ENCODE peak calls at places on chromosomes 2 and 18, in four cellular contexts. One of them, this sample, is unnamed.

GRCh38 chr18:45567123-45567522 is 48.2 kb upstream of the SLC14A2 start:
- DNase-seq in bronchial epithelial cell: no peak
- DNase-seq in ELR: no peak
- DNase-seq in NCI-H2081: no peak
- DNase-seq in this sample: no peak

GRCh38 chr2:128618642-128619041 is 300.0 kb upstream of the HS6ST1 start:
- DNase-seq in bronchial epithelial cell: no peak
- DNase-seq in ELR: no peak
- DNase-seq in NCI-H2081: no peak
- DNase-seq in this sample: no peak

GRCh38 chr2:120935339-120936313 is 200.0 kb downstream of the GLI2 start:
- DNase-seq in bronchial epithelial cell: no peak
- DNase-seq in ELR: peak
- DNase-seq in NCI-H2081: no peak
- DNase-seq in this sample: no peak

GRCh38 chr18:74819433-74820059 is 221.9 kb downstream of the ZNF407 start:
- DNase-seq in bronchial epithelial cell: peak
- DNase-seq in ELR: peak
- DNase-seq in NCI-H2081: peak
- DNase-seq in this sample: peak

GRCh38 chr2:167954500-167954899 is 292.9 kb downstream of the STK39 start:
- DNase-seq in bronchial epithelial cell: no peak
- DNase-seq in ELR: no peak
- DNase-seq in NCI-H2081: no peak
- DNase-seq in this sample: no peak

GRCh38 chr2:70937866-70938579 is 2.3 kb downstream of the ATP6V1B1 start:
- DNase-seq in bronchial epithelial cell: no peak
- DNase-seq in ELR: no peak
- DNase-seq in NCI-H2081: no peak
- DNase-seq in this sample: no peak

GRCh38 chr2:232659359-232659758 is 26.0 kb downstream of the EFHD1 start:
- DNase-seq in bronchial epithelial cell: no peak
- DNase-seq in ELR: no peak
- DNase-seq in NCI-H2081: no peak
- DNase-seq in this sample: no peak

GRCh38 chr2:42046819-42047487 is 868 bp upstream of the PKDCC start:
- DNase-seq in bronchial epithelial cell: no peak
- DNase-seq in ELR: peak
- DNase-seq in NCI-H2081: peak
- DNase-seq in this sample: peak

GRCh38 chr2:150214626-150215025 is 272.8 kb downstream of the RND3 start:
- DNase-seq in bronchial epithelial cell: no peak
- DNase-seq in ELR: no peak
- DNase-seq in NCI-H2081: no peak
- DNase-seq in this sample: no peak

GRCh38 chr2:50674876-50675275 is 357.1 kb downstream of the NRXN1 start:
- DNase-seq in bronchial epithelial cell: no peak
- DNase-seq in ELR: no peak
- DNase-seq in NCI-H2081: no peak
- DNase-seq in this sample: no peak

GRCh38 chr2:73614105-73614504 is 28.1 kb downstream of the NAT8 start:
- DNase-seq in bronchial epithelial cell: no peak
- DNase-seq in ELR: no peak
- DNase-seq in NCI-H2081: no peak
- DNase-seq in this sample: no peak

GRCh38 chr2:172249986-172250385 is 147.3 kb upstream of the DLX2 start:
- DNase-seq in bronchial epithelial cell: peak
- DNase-seq in ELR: peak
- DNase-seq in NCI-H2081: no peak
- DNase-seq in this sample: no peak

GRCh38 chr2:234913208-234913626 is 38.6 kb upstream of the SH3BP4 start:
- DNase-seq in bronchial epithelial cell: no peak
- DNase-seq in ELR: no peak
- DNase-seq in NCI-H2081: peak
- DNase-seq in this sample: peak

GRCh38 chr2:33214436-33214835 is 262.0 kb upstream of the RASGRP3 start:
- DNase-seq in bronchial epithelial cell: peak
- DNase-seq in ELR: no peak
- DNase-seq in NCI-H2081: no peak
- DNase-seq in this sample: no peak

GRCh38 chr2:85433511-85434089 is 15.1 kb downstream of the SH2D6 start:
- DNase-seq in bronchial epithelial cell: peak
- DNase-seq in ELR: peak
- DNase-seq in NCI-H2081: peak
- DNase-seq in this sample: peak

GRCh38 chr18:46374850-46375249 is 270.7 kb downstream of the HAUS1 start:
- DNase-seq in bronchial epithelial cell: peak
- DNase-seq in ELR: no peak
- DNase-seq in NCI-H2081: no peak
- DNase-seq in this sample: no peak

GRCh38 chr2:72757177-72757775 is 68.6 kb downstream of the EXOC6B start:
- DNase-seq in bronchial epithelial cell: peak
- DNase-seq in ELR: no peak
- DNase-seq in NCI-H2081: no peak
- DNase-seq in this sample: no peak

GRCh38 chr2:217743407-217743806 is 259.4 kb downstream of the TNS1 start:
- DNase-seq in bronchial epithelial cell: no peak
- DNase-seq in ELR: no peak
- DNase-seq in NCI-H2081: no peak
- DNase-seq in this sample: no peak

GRCh38 chr2:128404709-128405466 is 86.2 kb upstream of the HS6ST1 start:
- DNase-seq in bronchial epithelial cell: no peak
- DNase-seq in ELR: no peak
- DNase-seq in NCI-H2081: no peak
- DNase-seq in this sample: no peak

GRCh38 chr18:73365018-73365417 is 497.2 kb upstream of the NETO1 start:
- DNase-seq in bronchial epithelial cell: no peak
- DNase-seq in ELR: peak
- DNase-seq in NCI-H2081: no peak
- DNase-seq in this sample: no peak

GRCh38 chr2:217980036-217980435 is 22.8 kb downstream of the TNS1 start:
- DNase-seq in bronchial epithelial cell: no peak
- DNase-seq in ELR: no peak
- DNase-seq in NCI-H2081: no peak
- DNase-seq in this sample: no peak

GRCh38 chr18:28794459-28795245 is 617.7 kb upstream of the CDH2 start:
- DNase-seq in bronchial epithelial cell: peak
- DNase-seq in ELR: peak
- DNase-seq in NCI-H2081: no peak
- DNase-seq in this sample: no peak

GRCh38 chr2:71786291-71787107 is 333.1 kb downstream of the DYSF start:
- DNase-seq in bronchial epithelial cell: no peak
- DNase-seq in ELR: no peak
- DNase-seq in NCI-H2081: no peak
- DNase-seq in this sample: no peak

GRCh38 chr2:170842785-170843184 is 26.1 kb downstream of the GAD1 start:
- DNase-seq in bronchial epithelial cell: no peak
- DNase-seq in ELR: peak
- DNase-seq in NCI-H2081: no peak
- DNase-seq in this sample: no peak

GRCh38 chr18:34122724-34123334 is 101.9 kb downstream of the NOL4 start:
- DNase-seq in bronchial epithelial cell: peak
- DNase-seq in ELR: peak
- DNase-seq in NCI-H2081: peak
- DNase-seq in this sample: peak

GRCh38 chr2:217954051-217954450 is 48.7 kb downstream of the TNS1 start:
- DNase-seq in bronchial epithelial cell: no peak
- DNase-seq in ELR: no peak
- DNase-seq in NCI-H2081: no peak
- DNase-seq in this sample: no peak

GRCh38 chr2:145352499-145352898 is 832.6 kb upstream of the ZEB2 start:
- DNase-seq in bronchial epithelial cell: no peak
- DNase-seq in ELR: no peak
- DNase-seq in NCI-H2081: peak
- DNase-seq in this sample: peak

GRCh38 chr2:67096886-67097285 is 300.2 kb upstream of the ETAA1 start:
- DNase-seq in bronchial epithelial cell: no peak
- DNase-seq in ELR: no peak
- DNase-seq in NCI-H2081: no peak
- DNase-seq in this sample: no peak

GRCh38 chr2:117057021-117057420 is 757.5 kb upstream of the DDX18 start:
- DNase-seq in bronchial epithelial cell: no peak
- DNase-seq in ELR: no peak
- DNase-seq in NCI-H2081: no peak
- DNase-seq in this sample: no peak

GRCh38 chr2:82525744-82526143 is 1933.3 kb downstream of the SUCLG1 start:
- DNase-seq in bronchial epithelial cell: no peak
- DNase-seq in ELR: no peak
- DNase-seq in NCI-H2081: no peak
- DNase-seq in this sample: no peak

GRCh38 chr2:219285894-219286425 is 6.8 kb downstream of the DNAJB2 start:
- DNase-seq in bronchial epithelial cell: no peak
- DNase-seq in ELR: no peak
- DNase-seq in NCI-H2081: no peak
- DNase-seq in this sample: no peak

GRCh38 chr2:182605166-182605565 is 110.9 kb upstream of the DNAJC10 start:
- DNase-seq in bronchial epithelial cell: no peak
- DNase-seq in ELR: peak
- DNase-seq in NCI-H2081: no peak
- DNase-seq in this sample: no peak

GRCh38 chr2:126700677-126701076 is 44.7 kb downstream of the GYPC start:
- DNase-seq in bronchial epithelial cell: no peak
- DNase-seq in ELR: peak
- DNase-seq in NCI-H2081: no peak
- DNase-seq in this sample: no peak

GRCh38 chr2:106705877-106706276 is 180.1 kb downstream of the ST6GAL2 start:
- DNase-seq in bronchial epithelial cell: no peak
- DNase-seq in ELR: no peak
- DNase-seq in NCI-H2081: no peak
- DNase-seq in this sample: no peak

GRCh38 chr2:132620115-132620514 is 49.9 kb downstream of the LYPD1 start:
- DNase-seq in bronchial epithelial cell: peak
- DNase-seq in ELR: peak
- DNase-seq in NCI-H2081: no peak
- DNase-seq in this sample: no peak